ENCODE peak calls at places on chromosomes 4 and X, in nine cellular contexts. One of them, this sample, is unnamed.

GRCh38 chrX:104370089-104370488 is 115.4 kb upstream of the ESX1 start:
- DNase-seq in hepatocyte: peak
- DNase-seq in fibroblast of lung: no peak
- DNase-seq in fibroblast of pulmonary artery: no peak
- DNase-seq in astrocyte of the spinal cord: no peak
- DNase-seq in NB4: peak
- DNase-seq in A673: peak
- DNase-seq in glutamatergic neuron: no peak
- DNase-seq in HCT116: peak
- DNase-seq in this sample: no peak

GRCh38 chr4:140857111-140857510 is 100.9 kb upstream of the TBC1D9 start:
- DNase-seq in A673: peak
- DNase-seq in glutamatergic neuron: no peak
- DNase-seq in HCT116: peak
- DNase-seq in astrocyte of the spinal cord: no peak
- DNase-seq in fibroblast of lung: no peak
- DNase-seq in NB4: peak
- DNase-seq in hepatocyte: no peak
- DNase-seq in fibroblast of pulmonary artery: no peak
- DNase-seq in this sample: no peak

GRCh38 chr4:56146956-56147355 is 198.2 kb downstream of the CEP135 start:
- DNase-seq in A673: no peak
- DNase-seq in HCT116: no peak
- DNase-seq in glutamatergic neuron: no peak
- DNase-seq in NB4: no peak
- DNase-seq in astrocyte of the spinal cord: no peak
- DNase-seq in fibroblast of pulmonary artery: no peak
- DNase-seq in hepatocyte: no peak
- DNase-seq in fibroblast of lung: no peak
- DNase-seq in this sample: no peak

GRCh38 chrX:30141966-30142365 is 73.4 kb upstream of the MAGEB2 start:
- DNase-seq in glutamatergic neuron: no peak
- DNase-seq in HCT116: peak
- DNase-seq in fibroblast of lung: peak
- DNase-seq in hepatocyte: peak
- DNase-seq in astrocyte of the spinal cord: peak
- DNase-seq in NB4: peak
- DNase-seq in fibroblast of pulmonary artery: peak
- DNase-seq in A673: peak
- DNase-seq in this sample: no peak

GRCh38 chr4:75662626-75663025 is 10.6 kb downstream of the G3BP2 start:
- DNase-seq in glutamatergic neuron: no peak
- DNase-seq in HCT116: no peak
- DNase-seq in A673: no peak
- DNase-seq in hepatocyte: no peak
- DNase-seq in fibroblast of lung: no peak
- DNase-seq in NB4: no peak
- DNase-seq in fibroblast of pulmonary artery: no peak
- DNase-seq in astrocyte of the spinal cord: no peak
- DNase-seq in this sample: no peak

GRCh38 chr4:95250544-95251137 is 298.1 kb downstream of the UNC5C start:
- DNase-seq in fibroblast of lung: no peak
- DNase-seq in NB4: no peak
- DNase-seq in fibroblast of pulmonary artery: no peak
- DNase-seq in HCT116: no peak
- DNase-seq in astrocyte of the spinal cord: no peak
- DNase-seq in hepatocyte: peak
- DNase-seq in A673: no peak
- DNase-seq in glutamatergic neuron: no peak
- DNase-seq in this sample: no peak

GRCh38 chrX:17812763-17813162 is 48.3 kb downstream of the RAI2 start:
- DNase-seq in astrocyte of the spinal cord: no peak
- DNase-seq in HCT116: no peak
- DNase-seq in hepatocyte: peak
- DNase-seq in NB4: peak
- DNase-seq in glutamatergic neuron: no peak
- DNase-seq in A673: peak
- DNase-seq in fibroblast of lung: peak
- DNase-seq in fibroblast of pulmonary artery: peak
- DNase-seq in this sample: no peak

GRCh38 chrX:33188286-33188685 is 23.1 kb downstream of the DMD start:
- DNase-seq in HCT116: no peak
- DNase-seq in hepatocyte: no peak
- DNase-seq in fibroblast of pulmonary artery: no peak
- DNase-seq in A673: no peak
- DNase-seq in astrocyte of the spinal cord: no peak
- DNase-seq in NB4: no peak
- DNase-seq in glutamatergic neuron: no peak
- DNase-seq in fibroblast of lung: no peak
- DNase-seq in this sample: no peak

GRCh38 chrX:22629105-22629725 is 356.5 kb downstream of the CBLL2 start:
- DNase-seq in hepatocyte: no peak
- DNase-seq in HCT116: no peak
- DNase-seq in fibroblast of pulmonary artery: peak
- DNase-seq in A673: peak
- DNase-seq in astrocyte of the spinal cord: peak
- DNase-seq in NB4: no peak
- DNase-seq in glutamatergic neuron: no peak
- DNase-seq in fibroblast of lung: peak
- DNase-seq in this sample: no peak

GRCh38 chr4:17780461-17781071 is 855 bp downstream of the FAM184B start:
- DNase-seq in hepatocyte: no peak
- DNase-seq in glutamatergic neuron: no peak
- DNase-seq in NB4: no peak
- DNase-seq in astrocyte of the spinal cord: peak
- DNase-seq in fibroblast of lung: no peak
- DNase-seq in HCT116: no peak
- DNase-seq in fibroblast of pulmonary artery: no peak
- DNase-seq in A673: peak
- DNase-seq in this sample: no peak

GRCh38 chrX:77014655-77015377 is 432.4 kb upstream of the FGF16 start:
- DNase-seq in hepatocyte: peak
- DNase-seq in A673: peak
- DNase-seq in NB4: peak
- DNase-seq in astrocyte of the spinal cord: peak
- DNase-seq in glutamatergic neuron: peak
- DNase-seq in fibroblast of pulmonary artery: no peak
- DNase-seq in fibroblast of lung: no peak
- DNase-seq in HCT116: no peak
- DNase-seq in this sample: no peak

GRCh38 chr4:136307765-136308164 is 1224.5 kb downstream of the PCDH18 start:
- DNase-seq in glutamatergic neuron: no peak
- DNase-seq in HCT116: no peak
- DNase-seq in hepatocyte: no peak
- DNase-seq in fibroblast of pulmonary artery: no peak
- DNase-seq in astrocyte of the spinal cord: no peak
- DNase-seq in fibroblast of lung: no peak
- DNase-seq in NB4: no peak
- DNase-seq in A673: no peak
- DNase-seq in this sample: no peak

GRCh38 chrX:107429090-107429489 is 20.4 kb upstream of the FRMPD3 start:
- DNase-seq in NB4: peak
- DNase-seq in hepatocyte: no peak
- DNase-seq in fibroblast of pulmonary artery: peak
- DNase-seq in glutamatergic neuron: no peak
- DNase-seq in A673: peak
- DNase-seq in astrocyte of the spinal cord: no peak
- DNase-seq in fibroblast of lung: peak
- DNase-seq in HCT116: no peak
- DNase-seq in this sample: no peak

GRCh38 chr4:14653338-14653737 is 348.9 kb upstream of the CPEB2 start:
- DNase-seq in HCT116: no peak
- DNase-seq in fibroblast of pulmonary artery: no peak
- DNase-seq in glutamatergic neuron: no peak
- DNase-seq in astrocyte of the spinal cord: no peak
- DNase-seq in A673: no peak
- DNase-seq in NB4: no peak
- DNase-seq in hepatocyte: no peak
- DNase-seq in fibroblast of lung: no peak
- DNase-seq in this sample: no peak

GRCh38 chr4:135371137-135371536 is 1169.5 kb upstream of the PABPC4L start:
- DNase-seq in fibroblast of pulmonary artery: no peak
- DNase-seq in hepatocyte: no peak
- DNase-seq in NB4: peak
- DNase-seq in glutamatergic neuron: peak
- DNase-seq in HCT116: no peak
- DNase-seq in fibroblast of lung: no peak
- DNase-seq in astrocyte of the spinal cord: no peak
- DNase-seq in A673: peak
- DNase-seq in this sample: no peak

GRCh38 chrX:85375333-85375738 is 4.1 kb downstream of the POF1B start:
- DNase-seq in hepatocyte: peak
- DNase-seq in glutamatergic neuron: no peak
- DNase-seq in NB4: no peak
- DNase-seq in A673: no peak
- DNase-seq in fibroblast of pulmonary artery: no peak
- DNase-seq in HCT116: no peak
- DNase-seq in astrocyte of the spinal cord: no peak
- DNase-seq in fibroblast of lung: no peak
- DNase-seq in this sample: no peak

GRCh38 chrX:48934581-48935331 is 15.9 kb upstream of the PIM2 start:
- DNase-seq in A673: no peak
- DNase-seq in glutamatergic neuron: no peak
- DNase-seq in fibroblast of pulmonary artery: no peak
- DNase-seq in fibroblast of lung: no peak
- DNase-seq in astrocyte of the spinal cord: no peak
- DNase-seq in hepatocyte: no peak
- DNase-seq in HCT116: no peak
- DNase-seq in NB4: no peak
- DNase-seq in this sample: no peak

GRCh38 chr4:76011700-76012387 is 4.5 kb upstream of the CXCL9 start:
- DNase-seq in fibroblast of pulmonary artery: peak
- DNase-seq in A673: peak
- DNase-seq in fibroblast of lung: peak
- DNase-seq in hepatocyte: peak
- DNase-seq in HCT116: no peak
- DNase-seq in NB4: no peak
- DNase-seq in astrocyte of the spinal cord: peak
- DNase-seq in glutamatergic neuron: no peak
- DNase-seq in this sample: peak

GRCh38 chr4:74932832-74933561 is at the start of gene PARM1:
- DNase-seq in A673: peak
- DNase-seq in astrocyte of the spinal cord: peak
- DNase-seq in glutamatergic neuron: peak
- DNase-seq in NB4: peak
- DNase-seq in fibroblast of pulmonary artery: peak
- DNase-seq in fibroblast of lung: peak
- DNase-seq in HCT116: peak
- DNase-seq in hepatocyte: peak
- DNase-seq in this sample: peak

GRCh38 chr4:165398570-165398969 is 19.8 kb downstream of the CPE start:
- DNase-seq in fibroblast of pulmonary artery: peak
- DNase-seq in NB4: no peak
- DNase-seq in A673: peak
- DNase-seq in glutamatergic neuron: peak
- DNase-seq in hepatocyte: peak
- DNase-seq in HCT116: peak
- DNase-seq in astrocyte of the spinal cord: peak
- DNase-seq in fibroblast of lung: peak
- DNase-seq in this sample: no peak

GRCh38 chr4:11623726-11624037 is 195.0 kb upstream of the HS3ST1 start:
- DNase-seq in hepatocyte: peak
- DNase-seq in NB4: peak
- DNase-seq in HCT116: no peak
- DNase-seq in astrocyte of the spinal cord: peak
- DNase-seq in fibroblast of lung: peak
- DNase-seq in A673: no peak
- DNase-seq in glutamatergic neuron: no peak
- DNase-seq in fibroblast of pulmonary artery: peak
- DNase-seq in this sample: no peak
- TF ChIP-seq CTCF in hepatocyte: peak
- TF ChIP-seq CTCF in NB4: peak
- TF ChIP-seq CTCF in HCT116: peak
- TF ChIP-seq CTCF in astrocyte of the spinal cord: peak
- TF ChIP-seq CTCF in fibroblast of lung: no peak
- TF ChIP-seq CTCF in A673: no peak
- TF ChIP-seq CTCF in glutamatergic neuron: no peak
- TF ChIP-seq CTCF in fibroblast of pulmonary artery: peak
- TF ChIP-seq CTCF in this sample: peak

GRCh38 chrX:112769034-112769433 is 71.6 kb downstream of the AMOT start:
- DNase-seq in NB4: no peak
- DNase-seq in glutamatergic neuron: no peak
- DNase-seq in fibroblast of lung: no peak
- DNase-seq in astrocyte of the spinal cord: no peak
- DNase-seq in fibroblast of pulmonary artery: no peak
- DNase-seq in hepatocyte: no peak
- DNase-seq in A673: no peak
- DNase-seq in HCT116: no peak
- DNase-seq in this sample: no peak
- TF ChIP-seq CTCF in NB4: no peak
- TF ChIP-seq CTCF in glutamatergic neuron: no peak
- TF ChIP-seq CTCF in fibroblast of lung: no peak
- TF ChIP-seq CTCF in astrocyte of the spinal cord: no peak
- TF ChIP-seq CTCF in fibroblast of pulmonary artery: no peak
- TF ChIP-seq CTCF in hepatocyte: no peak
- TF ChIP-seq CTCF in A673: no peak
- TF ChIP-seq CTCF in HCT116: no peak
- TF ChIP-seq CTCF in this sample: no peak

DNA sequence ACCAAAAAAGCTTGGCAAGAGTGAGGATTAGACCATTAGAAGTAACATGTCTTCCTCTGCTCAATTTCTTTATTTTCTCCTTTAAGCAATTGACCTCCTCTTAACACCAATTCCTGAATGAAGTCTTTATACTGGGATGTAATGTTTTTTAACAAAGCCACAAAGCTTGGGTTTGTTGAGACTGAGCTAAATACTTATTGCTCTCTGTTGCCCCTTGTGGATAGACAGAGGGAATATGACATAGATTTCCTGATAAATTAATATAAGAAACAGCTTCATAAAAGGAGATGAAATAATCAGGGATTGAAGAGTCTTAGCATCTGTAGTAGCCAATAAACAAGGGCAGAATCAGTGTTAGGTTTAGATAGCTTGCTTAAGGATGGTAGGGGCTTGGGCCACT is 57.6 kb downstream of the CCDC160 start:
- DNase-seq in hepatocyte: no peak
- DNase-seq in astrocyte of the spinal cord: peak
- DNase-seq in fibroblast of pulmonary artery: peak
- DNase-seq in NB4: peak
- DNase-seq in HCT116: no peak
- DNase-seq in fibroblast of lung: peak
- DNase-seq in glutamatergic neuron: no peak
- DNase-seq in A673: peak
- DNase-seq in this sample: no peak
- TF ChIP-seq CTCF in hepatocyte: peak
- TF ChIP-seq CTCF in astrocyte of the spinal cord: peak
- TF ChIP-seq CTCF in fibroblast of pulmonary artery: peak
- TF ChIP-seq CTCF in NB4: no peak
- TF ChIP-seq CTCF in HCT116: peak
- TF ChIP-seq CTCF in fibroblast of lung: peak
- TF ChIP-seq CTCF in glutamatergic neuron: no peak
- TF ChIP-seq CTCF in A673: peak
- TF ChIP-seq CTCF in this sample: no peak

DNA sequence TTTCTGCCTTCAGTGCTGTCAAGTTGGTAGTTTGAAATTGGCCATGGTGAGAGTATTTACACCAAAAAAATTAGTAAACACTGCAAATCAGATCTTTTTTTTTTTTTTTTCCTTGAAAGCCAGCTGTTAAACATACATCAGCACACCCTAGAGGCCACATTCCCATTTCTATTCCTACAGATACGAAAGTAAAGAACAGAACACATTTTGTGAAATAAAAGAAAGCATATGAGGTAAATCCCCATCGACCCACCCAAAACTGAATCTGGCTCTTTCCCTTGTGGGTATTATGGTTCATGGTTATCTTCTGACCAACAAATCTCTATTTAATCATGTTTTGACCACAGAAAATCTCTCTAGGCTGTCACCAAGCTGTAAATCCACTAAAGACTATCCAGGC is 41.8 kb upstream of the AP1AR start:
- DNase-seq in glutamatergic neuron: no peak
- DNase-seq in A673: peak
- DNase-seq in hepatocyte: no peak
- DNase-seq in fibroblast of pulmonary artery: peak
- DNase-seq in astrocyte of the spinal cord: no peak
- DNase-seq in NB4: no peak
- DNase-seq in HCT116: no peak
- DNase-seq in fibroblast of lung: peak
- DNase-seq in this sample: no peak
- TF ChIP-seq CTCF in glutamatergic neuron: no peak
- TF ChIP-seq CTCF in A673: peak
- TF ChIP-seq CTCF in hepatocyte: peak
- TF ChIP-seq CTCF in fibroblast of pulmonary artery: peak
- TF ChIP-seq CTCF in astrocyte of the spinal cord: peak
- TF ChIP-seq CTCF in NB4: no peak
- TF ChIP-seq CTCF in HCT116: no peak
- TF ChIP-seq CTCF in fibroblast of lung: peak
- TF ChIP-seq CTCF in this sample: no peak

This sample was measured in GM10248.